ENCODE peak calls at places on chromosomes 2 and 18, in nine cellular contexts. W is endothelial cell of umbilical vein, R is transverse colon, T is lower lobe of right lung, A is mammary epithelial cell, Z is hepatocyte, U is uterus, F is endodermal cell, M is MM.1S. G is an unnamed sample.

GRCh38 chr18:62335494-62335893 is 10.4 kb downstream of the TNFRSF11A start:
- DNase-seq in A (no peak), T (no peak), Z (no peak), F (no peak), R (no peak), M (no peak), U (no peak), W (no peak), G (no peak)

GRCh38 chr18:68781224-68781623 is 16.7 kb upstream of the CCDC102B start:
- DNase-seq in W (no peak), R (no peak), A (no peak), Z (no peak), U (no peak), M (no peak), T (no peak), F (no peak), G (peak; percentile 27)

GRCh38 chr2:170715932-170716777 is 1.0 kb downstream of the SP5 start:
- DNase-seq in W (no peak), T (no peak), M (no peak), A (no peak), Z (peak; percentile 23), U (no peak), R (peak; percentile 13), F (peak; percentile 86), G (no peak)

GRCh38 chr2:33013684-33014110 is 66.9 kb downstream of the LTBP1 start:
- DNase-seq in Z (no peak), W (peak; percentile 69), F (no peak), M (no peak), T (no peak), U (no peak), R (no peak), A (peak; percentile 33), G (no peak)

GRCh38 chr2:20184067-20184938 is 40.6 kb downstream of the SDC1 start:
- DNase-seq in Z (peak; percentile 73), M (no peak), T (peak; percentile 80), R (no peak), A (peak; percentile 66), W (no peak), F (peak; percentile 53), U (no peak), G (no peak)

GRCh38 chr2:176126929-176127768 is 2.4 kb upstream of the HOXD8 start:
- DNase-seq in Z (peak; percentile 80), F (peak; percentile 83), W (peak; percentile 68), A (no peak), M (peak; percentile 65), U (peak; percentile 81), R (peak; percentile 79), T (no peak), G (peak; percentile 64)

GRCh38 chr2:99569393-99569792 is 79.6 kb upstream of the REV1 start:
- DNase-seq in U (no peak), A (no peak), Z (peak; percentile 39), W (no peak), M (no peak), R (no peak), F (no peak), T (no peak), G (no peak)

GRCh38 chr18:45437399-45437798 is 177.9 kb upstream of the SLC14A2 start:
- DNase-seq in M (no peak), A (no peak), Z (no peak), F (no peak), W (no peak), R (no peak), T (no peak), U (no peak), G (no peak)

GRCh38 chr2:234102112-234102511 is 51.6 kb downstream of the SPP2 start:
- DNase-seq in A (peak; percentile 70), U (no peak), W (no peak), M (peak; percentile 32), F (no peak), T (no peak), Z (peak; percentile 33), R (peak; percentile 12), G (no peak)

GRCh38 chr2:46270384-46270783 is 26.8 kb upstream of the EPAS1 start:
- DNase-seq in W (no peak), R (no peak), F (no peak), U (no peak), Z (no peak), A (no peak), M (no peak), T (no peak), G (no peak)

GRCh38 chr18:74861154-74861553 is 263.5 kb downstream of the ZNF407 start:
- DNase-seq in W (peak; percentile 6), A (no peak), F (no peak), U (no peak), T (no peak), Z (peak; percentile 22), R (no peak), M (no peak), G (no peak)

GRCh38 chr18:44130365-44130942 is 550.2 kb upstream of the SETBP1 start:
- DNase-seq in F (peak; percentile 72), R (peak; percentile 10), W (peak; percentile 69), U (no peak), M (peak; percentile 39), T (no peak), Z (peak; percentile 75), A (peak; percentile 26), G (no peak)

GRCh38 chr2:195360242-195360641 is 296.8 kb upstream of the SLC39A10 start:
- DNase-seq in U (no peak), Z (no peak), T (no peak), M (no peak), F (no peak), R (no peak), A (no peak), W (no peak), G (no peak)

GRCh38 chr2:203916756-203917155 is 19.8 kb upstream of the ICOS start:
- DNase-seq in U (no peak), W (no peak), Z (no peak), R (no peak), T (no peak), M (no peak), F (no peak), A (no peak), G (no peak)

GRCh38 chr2:241132549-241133435 is 16.5 kb downstream of the PASK start:
- DNase-seq in W (no peak), M (no peak), U (no peak), A (no peak), R (no peak), F (no peak), T (no peak), Z (no peak), G (no peak)

GRCh38 chr2:54559593-54560145 is 103.5 kb downstream of the SPTBN1 start:
- DNase-seq in Z (peak; percentile 53), A (peak; percentile 86), M (peak; percentile 24), F (peak; percentile 51), U (no peak), R (peak; percentile 48), W (peak; percentile 91), T (no peak), G (peak; percentile 60)

GRCh38 chr2:208254871-208255556 is at the start of gene IDH1:
- DNase-seq in Z (peak; percentile 98), U (peak; percentile 97), T (peak; percentile 98), A (peak; percentile 95), R (peak; percentile 99), W (peak; percentile 95), M (peak; percentile 87), F (peak; percentile 100), G (peak; percentile 99)

GRCh38 chr18:11937874-11938478 is 29.9 kb upstream of the MPPE1 start:
- DNase-seq in A (peak; percentile 47), U (peak; percentile 73), T (peak; percentile 77), M (peak; percentile 68), F (peak; percentile 91), R (peak; percentile 85), Z (peak; percentile 85), W (peak; percentile 78), G (peak; percentile 84)

GRCh38 chr2:128323501-128323931 is 4.8 kb upstream of the HS6ST1 start:
- DNase-seq in Z (no peak), W (no peak), F (no peak), R (no peak), M (no peak), A (no peak), T (no peak), U (no peak), G (peak; percentile 13)

GRCh38 chr2:216211614-216212013 is 102.5 kb downstream of the XRCC5 start:
- DNase-seq in F (no peak), T (no peak), A (no peak), Z (no peak), W (no peak), U (no peak), M (no peak), R (no peak), G (no peak)
- H3K4me1 ChIP-seq in F (peaks cover 4% of the 10 kb centered on the region), T (peaks cover under 1% of the 10 kb centered on the region), A (peaks cover 19% of the 10 kb centered on the region), Z (peaks cover 9% of the 10 kb centered on the region), W (peaks cover 14% of the 10 kb centered on the region), U (no peaks in the 10 kb centered on the region), M (peaks cover 42% of the 10 kb centered on the region), R (no peaks in the 10 kb centered on the region), G (peaks cover 5% of the 10 kb centered on the region)

DNA sequence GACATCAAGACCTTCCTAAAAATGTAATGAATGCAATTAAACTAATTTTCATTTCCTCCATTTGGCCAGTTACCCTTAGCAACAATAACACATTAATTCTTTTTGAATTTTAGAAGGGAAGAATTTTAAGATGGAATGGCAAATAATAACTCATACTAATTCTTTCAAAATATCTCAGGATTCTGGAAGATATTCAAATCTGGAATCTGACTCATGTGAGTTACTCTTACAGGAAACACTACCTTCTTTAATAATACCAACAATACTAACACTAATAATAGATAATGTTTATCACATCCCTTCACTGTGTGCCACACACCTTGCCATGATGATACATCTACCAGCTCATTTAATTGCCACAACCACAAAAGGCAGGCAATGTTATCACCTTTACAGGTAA is 46.4 kb downstream of the ZNF521 start:
- DNase-seq in W (no peak), F (no peak), R (no peak), T (no peak), Z (no peak), U (no peak), M (no peak), A (no peak), G (no peak)
- H3K4me1 ChIP-seq in W (peaks cover 26% of the 10 kb centered on the region), F (no peaks in the 10 kb centered on the region), R (no peaks in the 10 kb centered on the region), T (no peaks in the 10 kb centered on the region), Z (no peaks in the 10 kb centered on the region), U (no peaks in the 10 kb centered on the region), M (peaks cover 4% of the 10 kb centered on the region), A (no peaks in the 10 kb centered on the region), G (peaks cover 1% of the 10 kb centered on the region)

DNA sequence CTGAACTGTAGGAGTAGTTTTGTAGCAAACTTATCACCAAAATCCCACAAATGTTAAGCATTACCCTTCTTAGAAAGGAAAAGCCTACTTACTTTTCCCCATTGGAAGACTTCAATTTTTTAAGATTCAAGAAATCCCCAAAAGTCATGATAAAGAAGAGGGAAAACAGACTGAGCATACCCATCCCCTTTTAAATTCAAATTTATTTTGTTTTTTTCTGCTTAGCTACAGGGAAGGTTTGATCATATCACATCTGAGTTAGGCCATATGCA is 174.5 kb downstream of the TGIF1 start:
- DNase-seq in W (no peak), U (no peak), Z (no peak), T (no peak), M (no peak), F (no peak), A (no peak), R (no peak), G (no peak)
- H3K4me1 ChIP-seq in W (peaks cover 31% of the 10 kb centered on the region), U (no peaks in the 10 kb centered on the region), Z (peaks cover 32% of the 10 kb centered on the region), T (peaks cover 20% of the 10 kb centered on the region), M (no peaks in the 10 kb centered on the region), F (peaks cover 16% of the 10 kb centered on the region), A (peaks cover 40% of the 10 kb centered on the region), R (peaks cover 29% of the 10 kb centered on the region), G (peaks cover 7% of the 10 kb centered on the region)

DNA sequence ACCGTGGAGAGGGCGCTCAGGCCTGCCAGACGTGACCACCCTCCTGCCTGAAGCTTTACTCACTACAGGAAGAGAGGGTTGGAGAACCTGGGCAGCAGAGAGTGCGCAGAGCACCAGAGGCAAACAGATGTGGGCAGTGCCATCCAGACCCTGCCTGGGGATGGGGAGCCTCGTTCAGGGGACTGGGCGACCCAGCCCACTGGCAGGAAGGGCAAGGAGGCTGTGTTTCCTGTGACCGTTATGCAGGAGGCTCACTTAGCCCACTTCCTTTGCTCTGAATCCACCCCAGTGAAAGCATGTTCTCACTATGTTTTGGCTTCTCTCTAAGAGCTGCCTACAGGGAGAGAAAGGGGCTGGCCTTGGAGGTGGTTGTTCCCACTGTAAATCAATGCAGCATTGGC is 23.1 kb upstream of the ACKR3 start:
- DNase-seq in F (peak; percentile 21), T (no peak), M (no peak), R (no peak), U (no peak), Z (no peak), W (no peak), A (no peak), G (no peak)
- H3K4me1 ChIP-seq in F (no peaks in the 10 kb centered on the region), T (peaks cover 13% of the 10 kb centered on the region), M (peaks cover 22% of the 10 kb centered on the region), R (peaks cover 4% of the 10 kb centered on the region), U (no peaks in the 10 kb centered on the region), Z (no peaks in the 10 kb centered on the region), W (no peaks in the 10 kb centered on the region), A (no peaks in the 10 kb centered on the region), G (no peaks in the 10 kb centered on the region)